ENCODE peak calls at places on chromosome 22, in five cellular contexts. Q, P, B, K and H are unnamed samples.

GRCh38 chr22:42711281-42711731 is 9.4 kb downstream of the A4GALT start:
- DNase-seq in Q (no peak), P (no peak), B (no peak), K (no peak), H (no peak)

GRCh38 chr22:43534916-43535315 is 123.1 kb downstream of the MPPED1 start:
- DNase-seq in Q (no peak), P (no peak), B (no peak), K (no peak), H (no peak)

GRCh38 chr22:36386900-36387663 is 685 bp downstream of the MYH9 start:
- DNase-seq in Q (no peak), P (peak), B (peak), K (no peak), H (no peak)

GRCh38 chr22:44887941-44888366 is 121.9 kb downstream of the PHF21B start:
- DNase-seq in Q (no peak), P (no peak), B (no peak), K (no peak), H (no peak)

GRCh38 chr22:45053571-45053970 is 43.8 kb upstream of the PHF21B start:
- DNase-seq in Q (no peak), P (no peak), B (no peak), K (no peak), H (no peak)

GRCh38 chr22:44931077-44931540 is 78.7 kb downstream of the PHF21B start:
- DNase-seq in Q (no peak), P (no peak), B (peak), K (peak), H (peak)

GRCh38 chr22:24207264-24208011 is 26.2 kb downstream of the SUSD2 start:
- DNase-seq in Q (no peak), P (no peak), B (no peak), K (no peak), H (no peak)

GRCh38 chr22:39466228-39467006 is 9.6 kb downstream of the MGAT3 start:
- DNase-seq in Q (no peak), P (no peak), B (no peak), K (no peak), H (no peak)

GRCh38 chr22:32044913-32045312 is 1.9 kb downstream of the SLC5A1 start:
- DNase-seq in Q (no peak), P (peak), B (no peak), K (no peak), H (no peak)

GRCh38 chr22:19464975-19465374 is 14.0 kb downstream of the UFD1 start:
- DNase-seq in Q (no peak), P (no peak), B (no peak), K (no peak), H (no peak)
- TF ChIP-seq POLR2A in Q (no peak), P (no peak), B (no peak), K (no peak), H (no peak)

GRCh38 chr22:37569921-37570660 is 9.8 kb downstream of the LGALS2 start:
- DNase-seq in Q (no peak), P (peak), B (peak), K (no peak), H (no peak)
- TF ChIP-seq POLR2A in Q (no peak), P (no peak), B (no peak), K (no peak), H (no peak)

DNA sequence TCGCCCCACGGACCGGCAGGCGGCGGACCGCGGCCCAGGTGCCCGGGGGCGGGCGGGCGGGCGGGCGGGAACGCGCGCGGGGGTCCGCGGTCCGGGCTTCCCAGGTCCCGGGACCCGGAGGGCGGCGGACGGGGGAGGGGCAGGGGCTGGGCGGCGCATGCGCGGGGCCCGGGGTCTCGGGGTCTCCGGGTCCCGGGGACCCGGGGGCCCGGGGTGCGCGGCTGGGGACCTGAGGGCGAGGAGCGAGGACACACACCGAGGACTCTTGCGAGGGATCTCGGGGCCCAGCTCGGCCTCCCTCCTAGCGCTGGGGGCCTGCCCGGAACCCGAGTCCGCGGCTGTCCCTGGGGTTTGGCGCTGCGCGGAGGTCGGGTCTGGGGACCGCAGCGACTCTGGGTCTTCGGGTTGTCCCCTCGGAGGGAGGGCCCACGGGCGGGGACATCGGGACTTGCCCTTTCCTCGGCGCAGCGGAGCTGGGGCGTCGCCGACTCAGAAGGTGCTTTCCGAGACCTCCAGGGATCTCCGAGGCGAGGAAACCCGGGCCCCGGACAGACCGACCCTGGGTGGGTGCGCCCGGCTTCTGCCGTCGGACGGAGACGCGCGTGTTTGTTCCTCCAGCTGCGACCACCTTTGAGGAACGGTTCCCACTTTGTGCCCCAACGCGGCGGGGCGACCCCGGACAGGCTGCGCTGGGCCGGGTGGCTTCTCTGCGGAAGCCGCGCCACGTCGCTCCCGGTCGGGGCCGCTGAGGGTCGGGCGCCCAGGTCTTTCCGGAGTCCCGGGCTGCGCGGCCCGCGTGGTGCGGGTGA is 493 bp downstream of the PPARA start:
- DNase-seq in Q (no peak), P (peak), B (peak), K (no peak), H (peak)
- TF ChIP-seq POLR2A in Q (no peak), P (no peak), B (no peak), K (no peak), H (no peak)

DNA sequence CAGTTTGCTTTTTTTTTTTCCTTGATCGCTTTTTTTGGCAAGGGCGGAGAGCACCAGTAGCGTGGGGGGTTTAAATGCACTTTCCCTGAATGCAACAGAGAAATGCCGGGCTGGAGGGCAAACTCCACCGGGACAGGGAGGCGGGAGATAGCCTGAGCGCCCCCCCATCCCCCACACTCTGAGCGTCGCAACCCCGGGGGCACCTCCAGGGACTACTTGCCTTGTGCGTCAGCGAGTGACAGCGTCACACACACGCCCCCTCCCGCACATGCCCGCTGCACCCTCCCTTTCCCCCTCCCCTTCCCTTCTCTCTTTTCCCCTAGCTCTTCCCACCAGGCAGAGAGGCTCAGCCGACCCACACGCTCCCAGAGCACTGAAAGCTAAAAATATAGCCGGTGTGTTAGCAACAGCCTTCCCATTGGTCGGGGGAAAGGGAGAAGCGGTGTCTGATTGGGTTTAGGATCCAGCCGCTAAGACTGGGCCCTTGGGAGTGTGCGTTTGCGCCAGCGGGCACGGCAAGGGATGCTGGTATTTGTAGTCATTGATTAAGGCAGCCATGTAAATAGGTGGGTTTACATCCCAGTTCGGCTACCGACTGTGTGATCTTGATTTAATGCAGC is 1.7 kb upstream of the TOB2 start:
- DNase-seq in Q (peak), P (peak), B (peak), K (peak), H (peak)
- TF ChIP-seq POLR2A in Q (peak), P (peak), B (peak), K (no peak), H (peak)

GRCh38 chr22:50053861-50054260 is 4.2 kb downstream of the TTLL8 start:
- DNase-seq in Q (no peak), P (no peak), B (no peak), K (no peak), H (no peak)
- TF ChIP-seq POLR2A in Q (no peak), P (no peak), B (no peak), K (no peak), H (no peak)